ENCODE peak calls at places on chromosome 13, in nine cellular contexts. F, I, L, P, B, K, W, T and Y are unnamed samples.

GRCh38 chr13:35470671-35471465 is 5.6 kb downstream of the MAB21L1 start:
- DNase-seq in P (no peak), I (peak; percentile 67), L (no peak), B (no peak), K (no peak), W (peak; percentile 9), T (no peak), F (peak; percentile 70), Y (no peak)

GRCh38 chr13:98150836-98151489 is 8.1 kb downstream of the FARP1 start:
- DNase-seq in B (no peak), W (no peak), F (no peak), L (no peak), T (no peak), P (no peak), K (no peak), I (no peak), Y (no peak)

GRCh38 chr13:42279986-42280385 is 8.0 kb downstream of the AKAP11 start:
- DNase-seq in T (no peak), P (no peak), L (no peak), B (no peak), F (no peak), W (no peak), K (no peak), I (no peak), Y (no peak)

GRCh38 chr13:24511824-24512207 is 762 bp downstream of the PARP4 start:
- DNase-seq in L (no peak), B (peak; percentile 42), K (no peak), I (no peak), F (no peak), T (no peak), P (no peak), W (peak; percentile 49), Y (no peak)

GRCh38 chr13:70812481-70812880 is 704.2 kb upstream of the KLHL1 start:
- DNase-seq in B (no peak), W (no peak), P (no peak), F (no peak), T (no peak), K (no peak), I (no peak), L (no peak), Y (no peak)

GRCh38 chr13:91154553-91154952 is 192.9 kb upstream of the MIR17HG start:
- DNase-seq in P (no peak), B (no peak), L (no peak), K (no peak), F (no peak), W (no peak), T (no peak), I (no peak), Y (no peak)

GRCh38 chr13:60397693-60398437 is 845 bp downstream of the TDRD3 start:
- DNase-seq in I (peak; percentile 78), P (peak; percentile 63), K (no peak), L (peak; percentile 29), F (peak; percentile 93), W (peak; percentile 66), B (peak; percentile 56), T (peak; percentile 92), Y (no peak)

GRCh38 chr13:85724554-85725432 is 74.4 kb downstream of the SLITRK6 start:
- DNase-seq in K (no peak), W (no peak), L (no peak), B (no peak), I (no peak), T (no peak), P (no peak), F (no peak), Y (no peak)

GRCh38 chr13:74683411-74683810 is 549.2 kb upstream of the KLF12 start:
- DNase-seq in T (no peak), I (no peak), K (no peak), F (no peak), L (no peak), B (no peak), P (no peak), W (no peak), Y (no peak)

DNA sequence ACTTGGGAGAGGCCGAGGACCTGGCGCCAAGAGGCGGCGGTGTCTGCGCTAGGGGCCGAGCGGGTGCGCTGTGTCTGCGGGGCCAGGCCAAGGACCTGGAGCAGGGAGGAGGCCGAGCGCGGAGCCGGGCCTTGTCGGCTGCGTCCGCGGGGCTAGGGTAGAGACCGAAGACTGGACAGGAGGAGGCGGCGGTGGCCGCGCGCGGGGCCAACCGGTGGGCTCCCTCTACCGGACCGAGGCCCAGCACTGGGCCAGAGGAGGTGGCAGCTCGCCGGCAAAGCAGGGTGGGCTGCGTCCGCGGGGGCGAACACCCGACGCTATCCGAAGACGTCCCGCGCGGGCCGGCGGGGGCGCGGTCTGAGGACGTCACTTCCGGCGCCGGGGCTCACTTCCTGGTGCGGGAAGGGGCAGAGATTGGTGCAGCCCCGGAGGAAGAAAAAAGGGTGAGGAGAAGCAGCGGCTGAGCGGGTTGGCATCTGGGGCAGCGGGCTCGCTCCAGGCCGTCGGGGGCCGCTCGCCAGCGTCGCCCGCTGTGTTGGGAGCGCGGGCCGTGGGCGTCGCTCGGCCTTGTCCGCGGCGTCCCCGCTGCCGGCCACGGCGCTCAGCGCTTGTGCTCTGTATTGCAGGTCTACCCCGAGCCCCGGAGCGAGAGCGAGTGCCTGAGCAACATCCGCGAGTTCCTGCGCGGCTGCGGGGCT is 38.3 kb downstream of the ARHGEF7 start:
- DNase-seq in F (peak; percentile 97), W (peak; percentile 94), I (peak; percentile 96), B (peak; percentile 86), T (peak; percentile 98), K (peak; percentile 75), L (peak; percentile 85), P (peak; percentile 92), Y (peak; percentile 92)
- TF ChIP-seq POLR2A in F (peak; percentile 61), W (peak; percentile 93), I (peak; percentile 91), B (peak; percentile 90), T (peak; percentile 90), K (no peak), L (peak; percentile 94), P (peak; percentile 44), Y (peak; percentile 88)

GRCh38 chr13:110923086-110923485 is 8.2 kb upstream of the ANKRD10 start:
- DNase-seq in F (no peak), B (no peak), T (no peak), K (no peak), W (no peak), I (no peak), L (no peak), P (no peak), Y (no peak)

GRCh38 chr13:110921209-110921608 is 6.3 kb upstream of the ANKRD10 start:
- DNase-seq in K (no peak), B (no peak), W (no peak), P (no peak), I (no peak), F (no peak), L (no peak), T (no peak), Y (no peak)

GRCh38 chr13:110921695-110922094 is 6.8 kb upstream of the ANKRD10 start:
- DNase-seq in I (no peak), P (no peak), B (no peak), L (no peak), F (no peak), T (no peak), K (no peak), W (no peak), Y (no peak)

GRCh38 chr13:110922506-110922905 is 7.6 kb upstream of the ANKRD10 start:
- DNase-seq in W (no peak), P (no peak), F (no peak), I (no peak), K (no peak), B (no peak), L (no peak), T (no peak), Y (no peak)

GRCh38 chr13:110920038-110920437 is 5.2 kb upstream of the ANKRD10 start:
- DNase-seq in I (no peak), W (no peak), P (peak; percentile 33), K (no peak), L (no peak), T (no peak), F (no peak), B (no peak), Y (no peak)
- TF ChIP-seq POLR2AphosphoS5 in I (no peak), W (no peak), P (no peak), K (no peak), L (no peak), T (no peak), F (no peak), B (no peak), Y (peak; percentile 24)

GRCh38 chr13:51805925-51806324 is 2.0 kb upstream of the DHRS12 start:
- DNase-seq in K (no peak), I (no peak), B (no peak), L (no peak), P (no peak), W (no peak), T (no peak), F (no peak), Y (no peak)

GRCh38 chr13:51803422-51804294 is at the start of gene DHRS12:
- DNase-seq in P (peak; percentile 93), B (peak; percentile 95), T (peak; percentile 97), K (peak; percentile 43), F (peak; percentile 98), W (peak; percentile 94), L (peak; percentile 91), I (peak; percentile 97), Y (peak; percentile 91)

GRCh38 chr13:51803018-51803417 is 945 bp downstream of the DHRS12 start:
- DNase-seq in B (no peak), I (peak; percentile 76), T (no peak), L (no peak), F (no peak), K (no peak), P (no peak), W (no peak), Y (no peak)

GRCh38 chr13:51805313-51805712 is 1.4 kb upstream of the DHRS12 start:
- DNase-seq in K (no peak), P (no peak), W (no peak), I (no peak), F (no peak), T (no peak), L (no peak), B (no peak), Y (no peak)

DNA sequence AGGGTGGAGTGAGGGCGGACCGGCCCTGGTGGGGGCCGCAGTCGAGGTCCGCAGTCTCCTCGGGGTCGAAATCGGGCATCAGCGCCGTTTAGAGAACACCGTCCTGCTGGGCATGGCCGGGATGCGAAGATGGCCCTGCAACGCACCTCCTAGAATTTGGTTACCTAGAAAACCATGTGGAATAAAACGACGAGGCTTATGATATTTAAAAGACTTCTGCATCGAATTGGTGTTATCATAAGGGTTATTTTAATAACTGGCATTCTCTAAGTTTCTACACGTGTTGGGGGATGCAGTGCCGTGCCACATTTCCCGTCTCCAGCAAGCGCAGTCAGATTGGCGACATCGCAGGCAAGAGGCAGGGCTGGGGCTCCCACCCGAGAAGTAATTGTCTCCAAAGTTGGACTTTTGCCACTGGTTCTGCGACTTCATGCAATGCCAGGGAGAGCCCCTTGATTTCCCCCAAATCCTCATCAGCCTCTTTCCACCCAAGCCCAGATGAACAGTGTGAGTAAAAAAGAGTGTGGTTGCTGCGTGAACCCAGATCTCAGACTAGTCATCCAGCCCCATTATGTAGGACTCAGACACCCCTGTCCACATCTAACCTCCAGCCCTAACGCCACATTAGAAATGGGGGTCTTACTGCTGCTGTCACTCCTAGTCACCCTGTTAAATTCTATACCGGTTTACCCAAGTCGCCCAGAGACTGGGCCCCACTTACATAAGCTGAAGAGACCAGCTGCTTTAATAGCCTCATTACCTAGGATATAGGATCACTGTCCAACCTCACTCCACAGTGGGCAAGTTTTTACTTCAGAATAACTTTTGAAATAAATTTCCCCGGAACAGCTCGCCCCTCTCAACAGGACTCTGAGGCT is 571 bp upstream of the DHRS12 start:
- DNase-seq in K (no peak), W (peak; percentile 53), P (peak; percentile 42), L (peak; percentile 50), B (no peak), I (peak; percentile 75), T (no peak), F (peak; percentile 83), Y (no peak)
- TF ChIP-seq POLR2A in K (no peak), W (no peak), P (peak; percentile 77), L (peak; percentile 86), B (no peak), I (no peak), T (no peak), F (no peak), Y (no peak)

GRCh38 chr13:23506821-23507210 is 63.4 kb upstream of the TNFRSF19 start:
- DNase-seq in K (no peak), F (no peak), W (no peak), L (no peak), I (no peak), B (no peak), P (no peak), T (no peak), Y (no peak)
- TF ChIP-seq POLR2AphosphoS5 in K (no peak), F (no peak), W (no peak), L (no peak), I (no peak), B (no peak), P (no peak), T (no peak), Y (no peak)